ENCODE peak calls at places on chromosomes 6 and 20, in eight cellular contexts. B is GM13976, G is mammary epithelial cell, P is psoas muscle, Q is fibroblast of lung, A is MCF 10A, T is A549, W is cardiac fibroblast. M is an unnamed sample.

GRCh38 chr20:53889411-53890148 is 180.8 kb downstream of the BCAS1 start:
- DNase-seq in A (no peak), T (no peak), G (no peak), W (no peak), Q (no peak), B (no peak), P (no peak), M (no peak)

GRCh38 chr6:48658910-48659309 is 547.9 kb upstream of the PTCHD4 start:
- DNase-seq in W (no peak), B (no peak), A (no peak), P (no peak), G (no peak), Q (no peak), T (no peak), M (no peak)

GRCh38 chr6:63814459-63814858 is 178.9 kb downstream of the PHF3 start:
- DNase-seq in P (no peak), G (no peak), B (no peak), W (peak), A (no peak), Q (no peak), T (no peak), M (no peak)

GRCh38 chr6:107813555-107814194 is 10.4 kb downstream of the SCML4 start:
- DNase-seq in P (no peak), Q (no peak), W (no peak), A (peak), G (peak), B (no peak), T (no peak), M (no peak)

GRCh38 chr6:129609635-129610034 is 100.3 kb downstream of the ARHGAP18 start:
- DNase-seq in W (no peak), B (no peak), P (no peak), Q (no peak), A (no peak), G (no peak), T (no peak), M (no peak)

GRCh38 chr20:46057856-46058655 is 29.0 kb downstream of the SLC12A5 start:
- DNase-seq in P (peak), Q (peak), G (no peak), B (peak), W (peak), T (no peak), A (no peak), M (no peak)

GRCh38 chr6:5541751-5542432 is 280.6 kb downstream of the FARS2 start:
- DNase-seq in B (no peak), Q (peak), G (peak), P (no peak), W (peak), T (no peak), A (peak), M (no peak)

GRCh38 chr6:72941751-72942150 is 283.5 kb downstream of the KHDC1L start:
- DNase-seq in P (no peak), B (no peak), W (no peak), T (no peak), Q (no peak), G (no peak), A (no peak), M (no peak)

GRCh38 chr6:147071786-147072185 is 132.4 kb upstream of the STXBP5 start:
- DNase-seq in Q (no peak), T (no peak), B (no peak), W (no peak), G (no peak), A (no peak), P (no peak), M (no peak)

GRCh38 chr6:11580686-11581085 is 43.1 kb downstream of the TMEM170B start:
- DNase-seq in A (no peak), T (no peak), P (no peak), B (no peak), Q (no peak), G (no peak), W (no peak), M (no peak)

GRCh38 chr6:11702039-11702795 is 76.4 kb downstream of the ADTRP start:
- DNase-seq in W (peak), G (peak), P (no peak), T (peak), B (no peak), Q (peak), A (peak), M (no peak)

GRCh38 chr6:85118233-85118632 is 331.6 kb upstream of the NT5E start:
- DNase-seq in P (no peak), W (no peak), G (no peak), B (no peak), A (no peak), T (no peak), Q (no peak), M (no peak)
- TF ChIP-seq CTCF in P (no peak), W (no peak), G (no peak), B (no peak), A (no peak), T (no peak), Q (peak), M (no peak)

GRCh38 chr20:62394248-62395245 is 7.6 kb downstream of the RPS21 start:
- DNase-seq in A (no peak), P (no peak), Q (no peak), T (no peak), W (no peak), B (no peak), G (no peak), M (no peak)

GRCh38 chr20:62393266-62393665 is 6.4 kb downstream of the RPS21 start:
- DNase-seq in Q (no peak), B (no peak), P (no peak), W (no peak), A (no peak), G (no peak), T (no peak), M (no peak)

GRCh38 chr20:62393830-62394229 is 6.9 kb downstream of the RPS21 start:
- DNase-seq in W (no peak), G (no peak), B (no peak), A (no peak), Q (no peak), P (no peak), T (no peak), M (no peak)

GRCh38 chr20:62396367-62397239 is 9.7 kb downstream of the RPS21 start:
- DNase-seq in P (no peak), B (no peak), W (no peak), G (no peak), T (no peak), A (no peak), Q (no peak), M (no peak)

GRCh38 chr20:62395311-62396242 is 8.7 kb downstream of the RPS21 start:
- DNase-seq in B (no peak), Q (no peak), A (peak), G (no peak), W (no peak), T (no peak), P (no peak), M (no peak)
- TF ChIP-seq CTCF in B (no peak), Q (no peak), A (peak), G (no peak), W (no peak), T (peak), P (no peak), M (no peak)

GRCh38 chr20:59598625-59599310 is 5.6 kb upstream of the PHACTR3 start:
- DNase-seq in T (peak), W (peak), A (peak), Q (no peak), P (no peak), G (peak), B (peak), M (peak)
- TF ChIP-seq CTCF in T (peak), W (peak), A (peak), Q (peak), P (peak), G (peak), B (peak), M (peak)

GRCh38 chr6:119628691-119629621 is 279.4 kb upstream of the MAN1A1 start:
- DNase-seq in T (no peak), W (no peak), B (no peak), P (no peak), Q (no peak), A (no peak), G (no peak), M (no peak)
- TF ChIP-seq CTCF in T (no peak), W (no peak), B (no peak), P (no peak), Q (no peak), A (no peak), G (peak), M (peak)